ENCODE peak calls at places on chromosomes 4 and X, in five cellular contexts. M, B, I, E and J are unnamed samples.

GRCh38 chrX:19883878-19884277 is 3.5 kb downstream of the SH3KBP1 start:
- DNase-seq in M (no peak), B (no peak), I (no peak), E (peak; percentile 86), J (peak; percentile 76)

GRCh38 chr4:112411781-112412281 is 104.1 kb downstream of the NEUROG2 start:
- DNase-seq in M (peak; percentile 65), B (no peak), I (no peak), E (no peak), J (no peak)

GRCh38 chr4:22363071-22363470 is 152.8 kb downstream of the ADGRA3 start:
- DNase-seq in M (no peak), B (no peak), I (peak; percentile 52), E (no peak), J (peak; percentile 60)

GRCh38 chrX:50812995-50813842 is 775 bp downstream of the SHROOM4 start:
- DNase-seq in M (peak; percentile 55), B (peak; percentile 52), I (peak; percentile 77), E (no peak), J (peak; percentile 5)

GRCh38 chr4:141807073-141807472 is 170.7 kb downstream of the IL15 start:
- DNase-seq in M (no peak), B (no peak), I (peak; percentile 65), E (no peak), J (peak; percentile 69)

GRCh38 chrX:11427082-11428033 is 134.1 kb downstream of the AMELX start:
- DNase-seq in M (peak; percentile 55), B (peak; percentile 40), I (peak; percentile 46), E (peak; percentile 77), J (peak; percentile 26)

GRCh38 chr4:100174985-100175383 is 15.3 kb downstream of the DDIT4L start:
- DNase-seq in M (peak; percentile 14), B (no peak), I (no peak), E (no peak), J (no peak)

GRCh38 chr4:154384012-154384411 is 107.6 kb downstream of the DCHS2 start:
- DNase-seq in M (no peak), B (no peak), I (no peak), E (no peak), J (no peak)

GRCh38 chr4:77203380-77204197 is 46.6 kb downstream of the CCNG2 start:
- DNase-seq in M (peak; percentile 93), B (peak; percentile 89), I (peak; percentile 92), E (peak; percentile 81), J (peak; percentile 79)

GRCh38 chrX:12657881-12658280 is 133.3 kb upstream of the PRPS2 start:
- DNase-seq in M (no peak), B (no peak), I (no peak), E (no peak), J (no peak)

GRCh38 chr4:93072292-93072691 is 756.3 kb upstream of the ATOH1 start:
- DNase-seq in M (no peak), B (no peak), I (no peak), E (no peak), J (no peak)

GRCh38 chr4:2484993-2485392 is 16.1 kb downstream of the RNF4 start:
- DNase-seq in M (peak; percentile 41), B (peak; percentile 27), I (peak; percentile 84), E (peak; percentile 83), J (no peak)

GRCh38 chr4:81471361-81472248 is at the start of gene RASGEF1B:
- DNase-seq in M (peak; percentile 81), B (peak; percentile 95), I (peak; percentile 87), E (peak; percentile 94), J (peak; percentile 74)

GRCh38 chr4:127788517-127788916 is 6.4 kb downstream of the HSPA4L start:
- DNase-seq in M (peak; percentile 14), B (no peak), I (peak; percentile 3), E (peak; percentile 65), J (peak; percentile 47)

GRCh38 chr4:147855670-147856069 is 123.8 kb downstream of the ARHGAP10 start:
- DNase-seq in M (no peak), B (no peak), I (no peak), E (no peak), J (no peak)
- H3K27ac ChIP-seq in M (no peak overlapping the region), B (no peak overlapping the region), I (no peak overlapping the region), E (no peak overlapping the region), J (no peak overlapping the region)

GRCh38 chr4:168925789-168926490 is 84.1 kb downstream of the CBR4 start:
- DNase-seq in M (no peak), B (no peak), I (no peak), E (no peak), J (no peak)

GRCh38 chr4:168928346-168928745 is 81.7 kb downstream of the CBR4 start:
- DNase-seq in M (no peak), B (no peak), I (no peak), E (no peak), J (no peak)

GRCh38 chr4:168923526-168924194 is 86.4 kb downstream of the CBR4 start:
- DNase-seq in M (peak; percentile 82), B (peak; percentile 83), I (peak; percentile 78), E (peak; percentile 61), J (peak; percentile 74)

GRCh38 chr4:168920438-168921081 is 89.5 kb downstream of the CBR4 start:
- DNase-seq in M (no peak), B (no peak), I (no peak), E (no peak), J (no peak)

DNA sequence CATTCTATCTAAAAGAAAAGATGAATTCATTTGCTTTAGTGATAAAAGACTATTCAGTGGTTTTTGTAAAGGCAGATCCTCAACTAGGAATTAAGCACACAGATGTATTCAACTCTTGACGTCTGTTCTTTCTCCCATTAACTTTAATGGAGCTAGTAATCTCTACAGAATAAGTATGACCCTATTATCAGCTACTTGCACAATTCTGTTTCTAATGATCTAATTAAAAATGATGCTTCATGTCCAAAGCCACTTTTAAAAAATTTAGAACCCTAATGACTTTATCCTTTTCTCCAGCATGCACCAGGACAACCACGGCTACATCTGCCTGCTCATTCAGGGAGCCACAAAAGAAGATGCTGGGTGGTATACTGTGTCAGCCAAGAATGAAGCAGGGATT is 85.4 kb downstream of the CBR4 start:
- DNase-seq in M (no peak), B (no peak), I (no peak), E (no peak), J (no peak)
- TF ChIP-seq EZH2 in M (no peak), B (no peak), I (no peak), E (no peak), J (no peak)

GRCh38 chr4:89757154-89757723 is 79.7 kb downstream of the SNCA start:
- DNase-seq in M (no peak), B (no peak), I (no peak), E (no peak), J (no peak)
- TF ChIP-seq EZH2phosphoT487 in M (no peak), B (no peak), I (no peak), E (no peak), J (no peak)

GRCh38 chr4:34850426-34850825 is 1393.9 kb downstream of the ARAP2 start:
- DNase-seq in M (no peak), B (no peak), I (no peak), E (no peak), J (no peak)
- H3K27ac ChIP-seq in M (no peak overlapping the region), B (no peak overlapping the region), I (no peak overlapping the region), E (no peak overlapping the region), J (no peak overlapping the region)

GRCh38 chr4:83326546-83326945 is 8.1 kb downstream of the HPSE start:
- DNase-seq in M (no peak), B (no peak), I (no peak), E (no peak), J (no peak)
- TF ChIP-seq EZH2 in M (no peak), B (no peak), I (no peak), E (no peak), J (no peak)